ENCODE peak calls at places on chromosomes 7 and 10, in six cellular contexts. One of them, this sample, is unnamed.

GRCh38 chr7:120512701-120513100 is 239.7 kb downstream of the KCND2 start:
- DNase-seq in psoas muscle: no peak
- DNase-seq in heart left ventricle: no peak
- DNase-seq in HCT116: no peak
- DNase-seq in SK-N-SH: no peak
- DNase-seq in transverse colon: no peak
- DNase-seq in this sample: no peak

GRCh38 chr7:39735903-39736302 is 112.5 kb downstream of the RALA start:
- DNase-seq in psoas muscle: no peak
- DNase-seq in heart left ventricle: no peak
- DNase-seq in HCT116: no peak
- DNase-seq in SK-N-SH: peak; percentile 55
- DNase-seq in transverse colon: no peak
- DNase-seq in this sample: no peak

GRCh38 chr7:47080816-47081215 is 501.1 kb downstream of the TNS3 start:
- DNase-seq in psoas muscle: no peak
- DNase-seq in heart left ventricle: no peak
- DNase-seq in HCT116: no peak
- DNase-seq in SK-N-SH: no peak
- DNase-seq in transverse colon: no peak
- DNase-seq in this sample: no peak

GRCh38 chr10:129690248-129691070 is 223.4 kb downstream of the MGMT start:
- DNase-seq in psoas muscle: no peak
- DNase-seq in heart left ventricle: no peak
- DNase-seq in HCT116: no peak
- DNase-seq in SK-N-SH: no peak
- DNase-seq in transverse colon: no peak
- DNase-seq in this sample: no peak

GRCh38 chr10:6062101-6062771 is at the start of gene IL2RA:
- DNase-seq in psoas muscle: no peak
- DNase-seq in heart left ventricle: no peak
- DNase-seq in HCT116: no peak
- DNase-seq in SK-N-SH: no peak
- DNase-seq in transverse colon: peak; percentile 25
- DNase-seq in this sample: peak; percentile 78

GRCh38 chr10:62093863-62094291 is 174.8 kb downstream of the RTKN2 start:
- DNase-seq in psoas muscle: no peak
- DNase-seq in heart left ventricle: no peak
- DNase-seq in HCT116: no peak
- DNase-seq in SK-N-SH: no peak
- DNase-seq in transverse colon: no peak
- DNase-seq in this sample: no peak

GRCh38 chr7:5287802-5288201 is 5.1 kb downstream of the SLC29A4 start:
- DNase-seq in psoas muscle: no peak
- DNase-seq in heart left ventricle: no peak
- DNase-seq in HCT116: no peak
- DNase-seq in SK-N-SH: no peak
- DNase-seq in transverse colon: no peak
- DNase-seq in this sample: no peak

GRCh38 chr7:46848944-46849343 is 733.0 kb downstream of the TNS3 start:
- DNase-seq in psoas muscle: no peak
- DNase-seq in heart left ventricle: no peak
- DNase-seq in HCT116: no peak
- DNase-seq in SK-N-SH: no peak
- DNase-seq in transverse colon: no peak
- DNase-seq in this sample: no peak

GRCh38 chr7:72275412-72276070 is 136.6 kb downstream of the CALN1 start:
- DNase-seq in psoas muscle: no peak
- DNase-seq in heart left ventricle: no peak
- DNase-seq in HCT116: no peak
- DNase-seq in SK-N-SH: no peak
- DNase-seq in transverse colon: no peak
- DNase-seq in this sample: no peak

GRCh38 chr10:124339119-124339807 is 79.5 kb downstream of the OAT start:
- DNase-seq in psoas muscle: no peak
- DNase-seq in heart left ventricle: no peak
- DNase-seq in HCT116: no peak
- DNase-seq in SK-N-SH: no peak
- DNase-seq in transverse colon: no peak
- DNase-seq in this sample: no peak

GRCh38 chr7:135901585-135902540 is 75.3 kb downstream of the MTPN start:
- DNase-seq in psoas muscle: no peak
- DNase-seq in heart left ventricle: no peak
- DNase-seq in HCT116: no peak
- DNase-seq in SK-N-SH: no peak
- DNase-seq in transverse colon: no peak
- DNase-seq in this sample: no peak

GRCh38 chr7:98233241-98234070 is 18.6 kb downstream of the TECPR1 start:
- DNase-seq in psoas muscle: no peak
- DNase-seq in heart left ventricle: no peak
- DNase-seq in HCT116: no peak
- DNase-seq in SK-N-SH: peak; percentile 56
- DNase-seq in transverse colon: no peak
- DNase-seq in this sample: no peak

GRCh38 chr7:37921876-37922275 is 1.4 kb downstream of the EPDR1 start:
- DNase-seq in psoas muscle: no peak
- DNase-seq in heart left ventricle: no peak
- DNase-seq in HCT116: no peak
- DNase-seq in SK-N-SH: no peak
- DNase-seq in transverse colon: no peak
- DNase-seq in this sample: no peak
- H3K4me3 ChIP-seq in psoas muscle: peak overlapping the region; percentile 93
- H3K4me3 ChIP-seq in heart left ventricle: peak overlapping the region; percentile 77
- H3K4me3 ChIP-seq in HCT116: peak overlapping the region; percentile 48
- H3K4me3 ChIP-seq in SK-N-SH: peak overlapping the region; percentile 74
- H3K4me3 ChIP-seq in transverse colon: no peak overlapping the region
- H3K4me3 ChIP-seq in this sample: peak overlapping the region; percentile 64

GRCh38 chr7:76231071-76231470 is 29.4 kb downstream of the SRRM3 start:
- DNase-seq in psoas muscle: no peak
- DNase-seq in heart left ventricle: no peak
- DNase-seq in HCT116: no peak
- DNase-seq in SK-N-SH: no peak
- DNase-seq in transverse colon: no peak
- DNase-seq in this sample: no peak
- H3K4me1 ChIP-seq in psoas muscle: no peaks in the 10 kb centered on the region
- H3K4me1 ChIP-seq in heart left ventricle: no peaks in the 10 kb centered on the region
- H3K4me1 ChIP-seq in HCT116: peaks cover 25% of the 10 kb centered on the region
- H3K4me1 ChIP-seq in SK-N-SH: peaks cover 11% of the 10 kb centered on the region
- H3K4me1 ChIP-seq in transverse colon: no peaks in the 10 kb centered on the region
- H3K4me1 ChIP-seq in this sample: no peaks in the 10 kb centered on the region

DNA sequence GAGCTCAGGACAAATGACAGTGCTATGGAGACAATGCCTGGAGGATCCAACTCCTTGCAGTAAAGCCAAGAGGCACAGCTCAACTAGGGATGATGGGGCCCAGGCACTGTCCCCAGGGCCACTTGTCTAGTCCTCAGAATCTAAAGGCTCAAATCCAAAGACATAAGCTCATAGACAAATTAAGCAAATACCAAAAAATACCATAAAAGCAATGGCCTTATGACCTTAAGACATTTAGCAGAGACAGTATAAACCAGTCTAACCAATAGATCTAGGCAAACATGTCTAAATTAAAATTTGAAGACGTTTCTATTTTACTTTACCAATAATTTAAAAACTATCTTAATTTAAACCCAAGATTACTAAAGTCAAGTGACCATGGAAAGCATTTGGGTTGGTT is 14.8 kb upstream of the MKLN1 start:
- DNase-seq in psoas muscle: no peak
- DNase-seq in heart left ventricle: no peak
- DNase-seq in HCT116: no peak
- DNase-seq in SK-N-SH: no peak
- DNase-seq in transverse colon: no peak
- DNase-seq in this sample: no peak
- H3K4me3 ChIP-seq in psoas muscle: no peak overlapping the region
- H3K4me3 ChIP-seq in heart left ventricle: no peak overlapping the region
- H3K4me3 ChIP-seq in HCT116: no peak overlapping the region
- H3K4me3 ChIP-seq in SK-N-SH: no peak overlapping the region
- H3K4me3 ChIP-seq in transverse colon: no peak overlapping the region
- H3K4me3 ChIP-seq in this sample: no peak overlapping the region

GRCh38 chr7:148702876-148703670 is 4.4 kb downstream of the CUL1 start:
- DNase-seq in psoas muscle: no peak
- DNase-seq in heart left ventricle: no peak
- DNase-seq in HCT116: no peak
- DNase-seq in SK-N-SH: no peak
- DNase-seq in transverse colon: no peak
- DNase-seq in this sample: no peak
- H3K4me1 ChIP-seq in psoas muscle: peaks cover 78% of the 10 kb centered on the region
- H3K4me1 ChIP-seq in heart left ventricle: peaks cover 29% of the 10 kb centered on the region
- H3K4me1 ChIP-seq in HCT116: peaks cover 35% of the 10 kb centered on the region
- H3K4me1 ChIP-seq in SK-N-SH: peaks cover 33% of the 10 kb centered on the region
- H3K4me1 ChIP-seq in transverse colon: peaks cover 24% of the 10 kb centered on the region
- H3K4me1 ChIP-seq in this sample: no peaks in the 10 kb centered on the region

DNA sequence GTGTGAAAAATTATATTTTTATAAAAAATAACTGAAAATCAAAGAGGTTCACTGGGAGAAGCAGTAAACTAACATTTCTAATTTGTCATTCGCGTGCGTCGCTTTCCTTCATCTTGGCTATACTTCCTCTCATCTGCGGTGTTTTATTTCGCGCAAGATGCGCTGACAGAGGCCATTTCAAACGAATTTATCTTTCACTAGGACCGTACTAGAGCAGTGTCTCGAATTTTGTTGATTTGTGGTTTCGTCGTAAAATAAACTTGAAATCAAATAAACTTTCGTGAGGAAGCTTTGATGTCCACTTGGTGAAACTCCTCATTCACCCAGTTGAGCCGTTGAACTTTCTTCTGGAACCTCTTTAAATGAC is 163.7 kb upstream of the PPP1R3A start:
- DNase-seq in psoas muscle: no peak
- DNase-seq in heart left ventricle: no peak
- DNase-seq in HCT116: no peak
- DNase-seq in SK-N-SH: no peak
- DNase-seq in transverse colon: no peak
- DNase-seq in this sample: no peak
- H3K4me3 ChIP-seq in psoas muscle: peak overlapping the region; percentile 85
- H3K4me3 ChIP-seq in heart left ventricle: peak overlapping the region; percentile 47
- H3K4me3 ChIP-seq in HCT116: no peak overlapping the region
- H3K4me3 ChIP-seq in SK-N-SH: no peak overlapping the region
- H3K4me3 ChIP-seq in transverse colon: peak overlapping the region; percentile 69
- H3K4me3 ChIP-seq in this sample: peak overlapping the region; percentile 85

DNA sequence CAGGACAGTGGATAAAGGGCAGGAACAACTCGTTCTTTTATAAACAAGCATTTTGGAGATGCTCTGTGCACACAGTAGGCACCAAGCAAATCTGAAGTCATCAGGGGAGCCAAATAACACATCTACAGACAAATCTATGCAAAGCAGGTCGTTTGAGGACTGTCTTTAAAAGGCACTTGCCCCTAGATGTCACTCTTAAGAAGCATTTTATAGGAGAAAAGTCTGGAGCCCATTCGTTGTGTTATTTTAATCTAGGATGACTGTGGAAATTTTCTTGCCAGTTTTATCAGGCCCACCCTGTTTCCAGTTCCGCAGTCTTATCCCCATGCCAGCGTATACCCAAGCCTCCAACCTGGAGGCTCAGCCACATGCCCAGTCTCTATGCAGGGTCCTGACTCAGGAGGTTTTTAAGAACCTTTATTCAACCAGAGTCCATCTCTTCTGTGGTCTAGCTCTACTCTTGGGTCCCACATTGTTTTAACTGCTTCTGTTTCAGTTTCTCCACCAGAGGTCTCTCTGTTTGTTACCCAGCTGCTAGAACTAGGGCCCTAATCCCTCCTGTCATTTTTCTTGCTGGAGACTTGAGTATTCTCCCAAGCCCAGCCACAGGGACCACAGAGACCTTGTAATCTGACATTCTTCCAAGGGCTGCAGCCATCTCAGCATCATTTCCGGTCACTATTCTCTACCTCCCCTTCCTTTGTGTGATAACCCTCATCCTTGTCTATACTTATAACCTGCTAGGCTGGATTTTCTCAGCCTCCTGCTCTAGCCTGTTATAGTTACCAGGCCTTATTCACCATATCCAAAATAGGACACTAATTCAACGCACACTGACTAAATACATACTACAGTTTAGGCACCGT is 26.7 kb downstream of the PIK3CG start:
- DNase-seq in psoas muscle: no peak
- DNase-seq in heart left ventricle: no peak
- DNase-seq in HCT116: no peak
- DNase-seq in SK-N-SH: no peak
- DNase-seq in transverse colon: no peak
- DNase-seq in this sample: no peak
- H3K4me1 ChIP-seq in psoas muscle: no peaks in the 10 kb centered on the region
- H3K4me1 ChIP-seq in heart left ventricle: no peaks in the 10 kb centered on the region
- H3K4me1 ChIP-seq in HCT116: no peaks in the 10 kb centered on the region
- H3K4me1 ChIP-seq in SK-N-SH: peaks cover 9% of the 10 kb centered on the region
- H3K4me1 ChIP-seq in transverse colon: no peaks in the 10 kb centered on the region
- H3K4me1 ChIP-seq in this sample: peaks cover 9% of the 10 kb centered on the region

GRCh38 chr10:103691723-103692380 is 163.5 kb downstream of the SH3PXD2A start:
- DNase-seq in psoas muscle: no peak
- DNase-seq in heart left ventricle: no peak
- DNase-seq in HCT116: no peak
- DNase-seq in SK-N-SH: no peak
- DNase-seq in transverse colon: no peak
- DNase-seq in this sample: no peak

GRCh38 chr10:103691267-103691666 is 164.1 kb downstream of the SH3PXD2A start:
- DNase-seq in psoas muscle: no peak
- DNase-seq in heart left ventricle: no peak
- DNase-seq in HCT116: no peak
- DNase-seq in SK-N-SH: no peak
- DNase-seq in transverse colon: no peak
- DNase-seq in this sample: no peak

GRCh38 chr10:103693070-103693811 is 162.1 kb downstream of the SH3PXD2A start:
- DNase-seq in psoas muscle: peak; percentile 64
- DNase-seq in heart left ventricle: no peak
- DNase-seq in HCT116: no peak
- DNase-seq in SK-N-SH: no peak
- DNase-seq in transverse colon: peak; percentile 31
- DNase-seq in this sample: no peak

GRCh38 chr10:103693812-103694205 is 161.6 kb downstream of the SH3PXD2A start:
- DNase-seq in psoas muscle: no peak
- DNase-seq in heart left ventricle: no peak
- DNase-seq in HCT116: no peak
- DNase-seq in SK-N-SH: no peak
- DNase-seq in transverse colon: no peak
- DNase-seq in this sample: no peak

DNA sequence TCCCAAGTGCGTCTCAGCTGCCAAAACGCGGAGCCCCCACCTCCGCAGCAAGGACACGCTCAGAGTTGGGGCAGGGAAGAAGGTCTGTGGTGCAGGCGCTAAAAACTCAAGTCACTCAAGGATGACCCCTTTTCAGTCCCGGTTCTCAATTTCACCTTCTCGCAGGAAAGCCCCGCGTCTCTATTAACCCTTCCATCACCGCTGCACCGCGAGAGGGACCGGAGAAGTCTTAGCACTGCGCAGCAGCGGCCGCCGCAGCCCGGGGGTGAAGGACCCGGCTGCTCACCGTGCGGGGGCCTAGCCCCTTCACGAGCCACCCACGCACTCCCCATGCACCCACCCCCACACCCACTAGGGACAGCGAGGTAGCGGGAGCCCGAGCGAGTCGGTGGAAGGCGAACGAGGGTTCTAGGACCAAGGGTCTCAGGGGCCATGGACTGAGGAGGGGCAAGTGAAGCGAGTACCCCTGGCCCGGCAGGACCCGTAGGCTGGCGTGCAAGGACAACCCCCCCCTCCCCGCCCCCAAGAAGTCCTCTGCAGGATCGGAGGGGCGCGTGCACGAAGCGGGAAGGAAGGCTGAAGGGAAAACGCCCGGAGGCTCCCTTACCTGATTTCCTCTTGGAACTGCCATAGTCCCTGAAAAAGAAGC is 162.8 kb downstream of the SH3PXD2A start:
- DNase-seq in psoas muscle: no peak
- DNase-seq in heart left ventricle: no peak
- DNase-seq in HCT116: no peak
- DNase-seq in SK-N-SH: no peak
- DNase-seq in transverse colon: peak; percentile 47
- DNase-seq in this sample: no peak
- H3K4me3 ChIP-seq in psoas muscle: peak overlapping the region; percentile 45
- H3K4me3 ChIP-seq in heart left ventricle: peak overlapping the region; percentile 49
- H3K4me3 ChIP-seq in HCT116: peak overlapping the region; percentile 59
- H3K4me3 ChIP-seq in SK-N-SH: no peak overlapping the region
- H3K4me3 ChIP-seq in transverse colon: peak overlapping the region; percentile 33
- H3K4me3 ChIP-seq in this sample: peak overlapping the region; percentile 56

This sample was measured in Peyer's patch.